ENCODE peak calls at places on chromosomes 13 and 19, in ten cellular contexts. G is naive thymus-derived CD8-positive, alpha-beta T cell; Z is LHCN-M2; B is hippocampal formation; F is lung microvascular endothelial cell; C is body of pancreas; E is activated CD8-positive, alpha-beta memory T cell treated with anti-CD3 and anti-CD28 coated beads, Interleukin-2, amount 50 U/mL, for 4 hours; V is endothelial cell; P is upper lobe of left lung; S is SW 1271. H is an unnamed sample.

GRCh38 chr19:44593294-44593693 is 20.1 kb upstream of the IGSF23 start:
- DNase-seq in G (no peak), Z (no peak), B (no peak), F (no peak), C (no peak), E (no peak), V (no peak), P (no peak), S (no peak), H (no peak)

GRCh38 chr19:31408460-31409124 is 59.4 kb upstream of the TSHZ3 start:
- DNase-seq in G (no peak), Z (peak), B (no peak), F (no peak), C (no peak), E (no peak), V (no peak), P (no peak), S (peak), H (no peak)

GRCh38 chr13:94308808-94309207 is 170.7 kb downstream of the DCT start:
- DNase-seq in G (no peak), Z (no peak), B (no peak), F (no peak), C (no peak), E (no peak), V (no peak), P (no peak), S (no peak), H (no peak)

GRCh38 chr19:7953060-7953459 is 9.6 kb upstream of the TIMM44 start:
- DNase-seq in G (no peak), Z (no peak), B (no peak), F (no peak), C (no peak), E (no peak), V (no peak), P (no peak), S (no peak), H (no peak)

GRCh38 chr13:40961224-40961623 is 57.9 kb downstream of the ELF1 start:
- DNase-seq in G (no peak), Z (no peak), B (no peak), F (no peak), C (no peak), E (no peak), V (no peak), P (no peak), S (no peak), H (no peak)

GRCh38 chr19:17718467-17718987 is 753 bp upstream of the MAP1S start:
- DNase-seq in G (no peak), Z (no peak), B (no peak), F (no peak), C (no peak), E (no peak), V (no peak), P (peak), S (no peak), H (no peak)

GRCh38 chr19:9306443-9306842 is 3.2 kb downstream of the ZNF699 start:
- DNase-seq in G (no peak), Z (peak), B (no peak), F (no peak), C (no peak), E (no peak), V (no peak), P (no peak), S (no peak), H (no peak)

GRCh38 chr13:36126496-36126895 is 4.7 kb downstream of the DCLK1 start:
- DNase-seq in G (no peak), Z (no peak), B (no peak), F (no peak), C (no peak), E (no peak), V (no peak), P (no peak), S (no peak), H (no peak)

GRCh38 chr19:35120492-35120891 is 4.9 kb downstream of the FXYD3 start:
- DNase-seq in G (no peak), Z (peak), B (no peak), F (no peak), C (no peak), E (no peak), V (no peak), P (no peak), S (no peak), H (no peak)

GRCh38 chr19:34692541-34692940 is 15.1 kb downstream of the ZNF302 start:
- DNase-seq in G (no peak), Z (no peak), B (no peak), F (peak), C (no peak), E (no peak), V (no peak), P (no peak), S (no peak), H (no peak)

GRCh38 chr13:76293346-76293745 is 592.9 kb downstream of the KCTD12 start:
- DNase-seq in G (no peak), Z (peak), B (no peak), F (peak), C (no peak), E (no peak), V (no peak), P (no peak), S (no peak), H (no peak)

GRCh38 chr19:51599084-51599483 is 28.0 kb downstream of the ZNF175 start:
- DNase-seq in G (no peak), Z (no peak), B (no peak), F (no peak), C (no peak), E (no peak), V (no peak), P (no peak), S (no peak), H (no peak)

H was measured in Panc1.